ENCODE peak calls at places on chromosomes 3 and 15, in six cellular contexts. V is caudate nucleus; L is B cell; O is stimulated activated CD8-positive, alpha-beta memory T cell treated with anti-CD3 and anti-CD28 coated beads, Interleukin-15, amount 100 ng/mL, for 24 hours; W is GM23338; U is H9. H is an unnamed sample.

GRCh38 chr3:11206316-11206715 is 52.0 kb downstream of the HRH1 start:
- DNase-seq in V (no peak), L (no peak), O (no peak), W (no peak), U (no peak), H (no peak)

GRCh38 chr3:126554560-126555525 is 3.9 kb downstream of the C3orf22 start:
- DNase-seq in V (no peak), L (no peak), O (no peak), W (no peak), U (peak; percentile 25), H (no peak)

GRCh38 chr3:196108075-196108743 is 26.3 kb upstream of the TFRC start:
- DNase-seq in V (no peak), L (no peak), O (no peak), W (peak; percentile 72), U (peak; percentile 87), H (no peak)

GRCh38 chr3:159828542-159828943 is 160.1 kb upstream of the IL12A start:
- DNase-seq in V (no peak), L (peak; percentile 22), O (no peak), W (peak; percentile 73), U (no peak), H (peak; percentile 77)

GRCh38 chr3:44648564-44649229 is at the start of gene ZNF35:
- DNase-seq in V (peak; percentile 53), L (peak; percentile 60), O (no peak), W (peak; percentile 98), U (peak; percentile 92), H (peak; percentile 96)

GRCh38 chr3:155442066-155442465 is 148.6 kb upstream of the STRIT1 start:
- DNase-seq in V (no peak), L (no peak), O (no peak), W (no peak), U (no peak), H (no peak)

GRCh38 chr3:133956333-133956732 is 60.7 kb upstream of the RAB6B start:
- DNase-seq in V (no peak), L (no peak), O (no peak), W (no peak), U (no peak), H (no peak)

GRCh38 chr3:9916734-9917680 is at the start of gene IL17RC:
- DNase-seq in V (peak; percentile 17), L (peak; percentile 27), O (no peak), W (peak; percentile 91), U (peak; percentile 95), H (peak; percentile 91)

GRCh38 chr3:35946857-35947514 is 307.7 kb downstream of the ARPP21 start:
- DNase-seq in V (no peak), L (no peak), O (no peak), W (no peak), U (no peak), H (no peak)

GRCh38 chr3:48859188-48859587 is 11.5 kb upstream of the PRKAR2A start:
- DNase-seq in V (no peak), L (no peak), O (no peak), W (no peak), U (no peak), H (no peak)

GRCh38 chr3:126607214-126607908 is 47.6 kb downstream of the TXNRD3 start:
- DNase-seq in V (peak; percentile 54), L (no peak), O (no peak), W (no peak), U (no peak), H (peak; percentile 44)

GRCh38 chr15:58932791-58933310 is 628 bp downstream of the SLTM start:
- DNase-seq in V (peak; percentile 52), L (no peak), O (no peak), W (peak; percentile 42), U (no peak), H (peak; percentile 29)